ENCODE peak calls at places on chromosome 21, in four cellular contexts. N is B cell; G is CD8-positive, alpha-beta memory T cell; J is stimulated activated CD4-positive, alpha-beta T cell treated with anti-CD3 and anti-CD28 coated beads, Interleukin-4, amount 100 ng/mL, for 48 hours. R is an unnamed sample.

GRCh38 chr21:45246014-45246413 is 41.7 kb downstream of the POFUT2 start:
- DNase-seq in N (no peak), G (no peak), J (no peak), R (no peak)

GRCh38 chr21:14843991-14844390 is 220.8 kb downstream of the NRIP1 start:
- DNase-seq in N (no peak), G (no peak), J (no peak), R (no peak)

GRCh38 chr21:36517366-36518075 is 37.6 kb upstream of the CLDN14 start:
- DNase-seq in N (no peak), G (no peak), J (no peak), R (no peak)

GRCh38 chr21:46216132-46216747 is 12.3 kb downstream of the LSS start:
- DNase-seq in N (no peak), G (no peak), J (no peak), R (no peak)

GRCh38 chr21:17736072-17736471 is 83.1 kb downstream of the C21orf91 start:
- DNase-seq in N (no peak), G (no peak), J (no peak), R (no peak)

GRCh38 chr21:45763074-45763473 is 119.5 kb downstream of the PCBP3 start:
- DNase-seq in N (no peak), G (no peak), J (no peak), R (no peak)

GRCh38 chr21:45170987-45171386 is 96.6 kb downstream of the ADARB1 start:
- DNase-seq in N (no peak), G (no peak), J (no peak), R (no peak)

GRCh38 chr21:16634522-16634914 is 878.3 kb upstream of the CXADR start:
- DNase-seq in N (no peak), G (no peak), J (no peak), R (no peak)

GRCh38 chr21:14956826-14957225 is 108.0 kb downstream of the NRIP1 start:
- DNase-seq in N (no peak), G (no peak), J (no peak), R (no peak)

GRCh38 chr21:38688068-38688467 is 117.7 kb upstream of the ETS2 start:
- DNase-seq in N (no peak), G (no peak), J (no peak), R (no peak)

GRCh38 chr21:46060596-46061061 is 37.3 kb upstream of the COL6A2 start:
- DNase-seq in N (no peak), G (no peak), J (peak), R (no peak)

GRCh38 chr21:26077523-26077922 is 93.0 kb downstream of the APP start:
- DNase-seq in N (no peak), G (no peak), J (no peak), R (no peak)

GRCh38 chr21:35291963-35292627 is 243.0 kb upstream of the RUNX1 start:
- DNase-seq in N (peak), G (no peak), J (no peak), R (no peak)

GRCh38 chr21:34771512-34772028 is 102.8 kb downstream of the CLIC6 start:
- DNase-seq in N (no peak), G (no peak), J (no peak), R (no peak)

GRCh38 chr21:40769231-40769630 is 77.7 kb downstream of the DSCAM start:
- DNase-seq in N (no peak), G (no peak), J (no peak), R (no peak)

GRCh38 chr21:39014751-39015150 is 168.5 kb downstream of the PSMG1 start:
- DNase-seq in N (no peak), G (no peak), J (no peak), R (no peak)